ENCODE peak calls at places on chromosomes 2 and 18, in four cellular contexts. C is HepG2, F is GM12878, W is K562. X is an unnamed sample.

GRCh38 chr2:214135966-214136365 is 274.9 kb upstream of the VWC2L start:
- DNase-seq in C (no peak), F (no peak), W (no peak), X (no peak)

GRCh38 chr2:219124379-219125110 is 36.1 kb downstream of the NHEJ1 start:
- DNase-seq in C (no peak), F (no peak), W (peak), X (no peak)

GRCh38 chr2:231003186-231003585 is 7.3 kb downstream of the SPATA3 start:
- DNase-seq in C (no peak), F (no peak), W (no peak), X (no peak)

GRCh38 chr2:72154386-72154785 is 6.7 kb upstream of the CYP26B1 start:
- DNase-seq in C (no peak), F (no peak), W (no peak), X (no peak)

GRCh38 chr18:76620326-76620813 is 125.3 kb upstream of the ZNF516 start:
- DNase-seq in C (no peak), F (peak), W (peak), X (peak)

GRCh38 chr2:96330407-96330806 is 5.2 kb upstream of the NCAPH start:
- DNase-seq in C (no peak), F (no peak), W (no peak), X (no peak)

GRCh38 chr2:176148758-176149483 is 2.4 kb upstream of the HOXD4 start:
- DNase-seq in C (no peak), F (no peak), W (no peak), X (no peak)

GRCh38 chr2:61443342-61444041 is 27.4 kb downstream of the USP34 start:
- DNase-seq in C (peak), F (peak), W (no peak), X (no peak)

GRCh38 chr2:45259547-45260160 is 250.4 kb upstream of the SIX2 start:
- DNase-seq in C (no peak), F (no peak), W (no peak), X (no peak)

GRCh38 chr2:101967826-101968498 is 23.8 kb upstream of the IL1R2 start:
- DNase-seq in C (no peak), F (no peak), W (no peak), X (no peak)

GRCh38 chr2:204871246-204871953 is 326.1 kb downstream of the PARD3B start:
- DNase-seq in C (peak), F (no peak), W (no peak), X (no peak)

GRCh38 chr2:241314181-241314932 is 1.1 kb downstream of the HDLBP start:
- DNase-seq in C (peak), F (no peak), W (no peak), X (no peak)

GRCh38 chr2:226869371-226869770 is 33.5 kb downstream of the RHBDD1 start:
- DNase-seq in C (no peak), F (no peak), W (no peak), X (no peak)

GRCh38 chr18:56569391-56569790 is 69.0 kb downstream of the TXNL1 start:
- DNase-seq in C (no peak), F (no peak), W (no peak), X (no peak)

GRCh38 chr2:160522951-160523700 is 29.5 kb upstream of the RBMS1 start:
- DNase-seq in C (no peak), F (no peak), W (no peak), X (no peak)

GRCh38 chr2:98134138-98134537 is 47.2 kb downstream of the VWA3B start:
- DNase-seq in C (no peak), F (peak), W (no peak), X (no peak)

GRCh38 chr18:31233550-31234306 is 71.1 kb upstream of the DSC1 start:
- DNase-seq in C (peak), F (no peak), W (no peak), X (no peak)

GRCh38 chr2:23359631-23360567 is 25.1 kb upstream of the KLHL29 start:
- DNase-seq in C (peak), F (no peak), W (no peak), X (no peak)

GRCh38 chr18:62716679-62717058 is 1.3 kb downstream of the PHLPP1 start:
- DNase-seq in C (no peak), F (no peak), W (peak), X (peak)

GRCh38 chr2:231130657-231131056 is 5.8 kb upstream of the HTR2B start:
- DNase-seq in C (no peak), F (no peak), W (no peak), X (no peak)

GRCh38 chr18:11741505-11742145 is 52.6 kb downstream of the GNAL start:
- DNase-seq in C (peak), F (no peak), W (peak), X (peak)

GRCh38 chr18:58894937-58895336 is 30.3 kb downstream of the ZNF532 start:
- DNase-seq in C (no peak), F (no peak), W (no peak), X (no peak)

GRCh38 chr2:109238580-109238979 is 109.6 kb downstream of the SH3RF3 start:
- DNase-seq in C (no peak), F (peak), W (no peak), X (no peak)

GRCh38 chr2:191916826-191917225 is 69.9 kb upstream of the CAVIN2 start:
- DNase-seq in C (no peak), F (no peak), W (no peak), X (no peak)

GRCh38 chr2:157644776-157645175 is 16.1 kb upstream of the ACVR1C start:
- DNase-seq in C (no peak), F (no peak), W (no peak), X (no peak)

GRCh38 chr2:54649191-54649590 is 74.3 kb upstream of the EML6 start:
- DNase-seq in C (no peak), F (no peak), W (no peak), X (no peak)

GRCh38 chr2:86172610-86173009 is 22.7 kb downstream of the IMMT start:
- DNase-seq in C (no peak), F (no peak), W (no peak), X (no peak)
- TF ChIP-seq TARDBP in C (no peak), F (no peak), W (no peak), X (no peak)

GRCh38 chr18:22238681-22239080 is 69.3 kb downstream of the GATA6 start:
- DNase-seq in C (no peak), F (no peak), W (no peak), X (no peak)

GRCh38 chr18:22243513-22243912 is 74.1 kb downstream of the GATA6 start:
- DNase-seq in C (no peak), F (no peak), W (no peak), X (no peak)

GRCh38 chr18:22238036-22238435 is 68.6 kb downstream of the GATA6 start:
- DNase-seq in C (no peak), F (no peak), W (no peak), X (no peak)

GRCh38 chr18:22241806-22242440 is 72.5 kb downstream of the GATA6 start:
- DNase-seq in C (no peak), F (no peak), W (no peak), X (no peak)
- TF ChIP-seq SP1 in C (no peak), F (no peak), W (no peak), X (no peak)

GRCh38 chr2:27717070-27717453 is 53.4 kb downstream of the SLC4A1AP start:
- DNase-seq in C (no peak), F (no peak), W (no peak), X (no peak)
- TF ChIP-seq FOXM1 in C (no peak), F (no peak), W (no peak), X (no peak)

GRCh38 chr18:3867768-3868445 is 417.9 kb downstream of the TGIF1 start:
- DNase-seq in C (no peak), F (no peak), W (no peak), X (no peak)
- TF ChIP-seq TARDBP in C (no peak), F (no peak), W (no peak), X (no peak)

DNA sequence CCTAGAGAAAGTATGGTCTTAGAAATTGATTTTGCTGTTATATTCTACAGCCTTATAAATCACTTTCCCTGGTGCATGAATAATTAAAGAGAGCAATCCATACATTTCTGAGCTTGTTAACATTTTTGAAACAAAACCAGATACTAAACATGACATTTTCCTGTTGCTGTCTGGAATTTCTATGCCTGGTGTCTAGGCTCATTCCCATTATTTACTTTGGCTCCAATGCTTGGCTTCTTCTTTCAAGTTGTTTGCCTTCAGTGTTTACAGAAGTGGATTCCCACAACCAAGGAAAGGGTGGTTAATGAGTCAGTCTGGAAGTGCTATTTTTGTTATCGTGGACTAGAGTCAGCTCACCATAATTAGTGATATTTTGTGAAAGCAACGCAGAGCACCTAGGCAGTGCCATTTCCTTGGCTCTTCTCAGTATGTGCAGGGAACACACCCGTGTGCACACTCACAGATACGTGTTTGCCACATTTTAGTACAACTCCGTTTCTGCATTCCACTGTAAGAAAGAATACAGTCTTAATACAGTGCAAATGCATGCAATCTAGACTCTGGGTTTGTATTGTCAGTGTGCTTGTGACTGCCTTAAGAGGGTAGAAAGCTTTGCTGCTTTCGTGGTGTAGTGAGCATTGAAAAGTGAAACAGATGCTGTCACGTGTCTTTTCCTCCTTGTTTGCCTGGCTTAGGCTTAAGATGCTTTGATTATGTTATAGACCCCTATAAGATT is 185.0 kb upstream of the RASGRP3 start:
- DNase-seq in C (peak), F (no peak), W (no peak), X (no peak)
- TF ChIP-seq SP1 in C (no peak), F (no peak), W (no peak), X (no peak)

GRCh38 chr2:36484454-36484853 is 113.5 kb downstream of the FEZ2 start:
- DNase-seq in C (no peak), F (no peak), W (no peak), X (no peak)

GRCh38 chr2:36489296-36489695 is 108.7 kb downstream of the FEZ2 start:
- DNase-seq in C (no peak), F (no peak), W (no peak), X (no peak)

GRCh38 chr2:36485521-36485920 is 112.4 kb downstream of the FEZ2 start:
- DNase-seq in C (no peak), F (no peak), W (no peak), X (no peak)

GRCh38 chr2:36487947-36488346 is 110.0 kb downstream of the FEZ2 start:
- DNase-seq in C (no peak), F (no peak), W (no peak), X (no peak)

GRCh38 chr2:36486546-36487044 is 111.4 kb downstream of the FEZ2 start:
- DNase-seq in C (peak), F (no peak), W (no peak), X (no peak)
- TF ChIP-seq FOXM1 in C (no peak), F (no peak), W (no peak), X (no peak)

GRCh38 chr2:169834401-169834800 is 7.1 kb downstream of the UBR3 start:
- DNase-seq in C (no peak), F (no peak), W (no peak), X (no peak)

GRCh38 chr2:169840747-169841142 is 13.5 kb downstream of the UBR3 start:
- DNase-seq in C (no peak), F (no peak), W (no peak), X (no peak)

GRCh38 chr2:169845016-169845415 is 17.8 kb downstream of the UBR3 start:
- DNase-seq in C (no peak), F (no peak), W (no peak), X (no peak)

GRCh38 chr2:169838743-169839489 is 11.7 kb downstream of the UBR3 start:
- DNase-seq in C (no peak), F (no peak), W (no peak), X (no peak)

DNA sequence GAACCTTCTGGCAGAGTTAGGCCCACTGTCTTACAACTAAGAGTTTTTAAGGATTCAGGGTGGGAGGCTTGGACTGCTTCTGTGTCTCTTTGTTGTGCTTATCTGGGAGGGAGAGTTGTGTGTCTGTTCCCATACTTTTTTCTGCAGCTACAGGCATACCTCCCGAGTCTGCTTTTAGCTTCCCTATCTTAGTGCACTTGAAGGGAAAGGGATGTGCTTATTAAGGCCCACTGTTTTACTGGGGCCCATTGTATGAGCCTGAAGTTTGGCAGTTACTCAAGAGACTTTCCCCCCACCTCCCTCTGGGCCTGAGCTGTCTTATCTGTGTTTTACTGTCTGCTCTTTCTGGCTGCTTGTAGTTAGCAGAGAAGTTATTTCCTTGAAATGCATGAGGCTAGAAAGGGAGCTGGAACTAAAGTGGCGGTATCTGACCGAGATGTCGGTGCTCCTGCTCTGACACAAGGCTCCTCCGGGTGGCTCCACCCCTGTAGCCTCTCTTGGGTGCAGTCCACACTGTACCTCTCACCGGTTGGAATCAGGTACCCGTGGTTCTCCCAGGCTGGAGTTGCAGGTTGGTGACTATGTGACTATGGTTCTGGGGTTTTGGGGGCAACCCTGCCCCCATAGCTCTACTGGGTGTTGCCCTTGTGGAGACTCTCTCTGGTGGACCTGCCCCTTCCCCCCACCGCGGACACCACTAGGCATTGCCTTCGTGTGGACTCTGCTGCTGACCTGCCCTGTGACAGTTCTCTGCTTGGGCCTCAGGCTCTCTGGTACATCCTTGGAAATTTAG is 12.9 kb downstream of the UBR3 start:
- DNase-seq in C (no peak), F (no peak), W (peak), X (peak)
- TF ChIP-seq TARDBP in C (no peak), F (no peak), W (no peak), X (no peak)